ENCODE peak calls at places on chromosomes 11 and 22, in four cellular contexts. H is SK-N-SH, Q is GM23338, F is HCT116. I is an unnamed sample.

GRCh38 chr11:64754919-64755662 is 4.7 kb downstream of the PYGM start:
- DNase-seq in H (no peak), Q (no peak), F (no peak), I (no peak)

GRCh38 chr11:119694334-119694733 is 34.7 kb downstream of the NECTIN1 start:
- DNase-seq in H (no peak), Q (no peak), F (no peak), I (no peak)

GRCh38 chr11:30533445-30533947 is 52.7 kb downstream of the MPPED2 start:
- DNase-seq in H (no peak), Q (no peak), F (no peak), I (no peak)

GRCh38 chr22:22235564-22235963 is 9.0 kb upstream of the VPREB1 start:
- DNase-seq in H (peak; percentile 30), Q (peak; percentile 71), F (no peak), I (peak; percentile 27)

GRCh38 chr11:13110929-13111812 is 102.1 kb downstream of the RASSF10 start:
- DNase-seq in H (peak; percentile 71), Q (no peak), F (no peak), I (peak; percentile 51)

GRCh38 chr11:128392259-128392658 is 195.1 kb downstream of the ETS1 start:
- DNase-seq in H (no peak), Q (no peak), F (no peak), I (no peak)

GRCh38 chr11:114813216-114813615 is 134.9 kb downstream of the NXPE2 start:
- DNase-seq in H (no peak), Q (no peak), F (no peak), I (no peak)

GRCh38 chr22:46942816-46943783 is 180.7 kb downstream of the TBC1D22A start:
- DNase-seq in H (no peak), Q (no peak), F (no peak), I (no peak)

GRCh38 chr11:35856259-35856658 is 87.6 kb upstream of the LDLRAD3 start:
- DNase-seq in H (no peak), Q (no peak), F (no peak), I (no peak)

GRCh38 chr22:39832627-39833074 is 60.9 kb downstream of the ENTHD1 start:
- DNase-seq in H (no peak), Q (no peak), F (no peak), I (no peak)

GRCh38 chr11:61507962-61508824 is at the start of gene LRRC10B:
- DNase-seq in H (peak; percentile 93), Q (peak; percentile 95), F (peak; percentile 52), I (no peak)

GRCh38 chr11:61507012-61507768 is 1.4 kb upstream of the LRRC10B start:
- DNase-seq in H (no peak), Q (no peak), F (no peak), I (no peak)

GRCh38 chr11:61505106-61505505 is 3.4 kb upstream of the LRRC10B start:
- DNase-seq in H (no peak), Q (no peak), F (no peak), I (no peak)

GRCh38 chr11:61503135-61503770 is 5.3 kb upstream of the LRRC10B start:
- DNase-seq in H (no peak), Q (no peak), F (no peak), I (no peak)

DNA sequence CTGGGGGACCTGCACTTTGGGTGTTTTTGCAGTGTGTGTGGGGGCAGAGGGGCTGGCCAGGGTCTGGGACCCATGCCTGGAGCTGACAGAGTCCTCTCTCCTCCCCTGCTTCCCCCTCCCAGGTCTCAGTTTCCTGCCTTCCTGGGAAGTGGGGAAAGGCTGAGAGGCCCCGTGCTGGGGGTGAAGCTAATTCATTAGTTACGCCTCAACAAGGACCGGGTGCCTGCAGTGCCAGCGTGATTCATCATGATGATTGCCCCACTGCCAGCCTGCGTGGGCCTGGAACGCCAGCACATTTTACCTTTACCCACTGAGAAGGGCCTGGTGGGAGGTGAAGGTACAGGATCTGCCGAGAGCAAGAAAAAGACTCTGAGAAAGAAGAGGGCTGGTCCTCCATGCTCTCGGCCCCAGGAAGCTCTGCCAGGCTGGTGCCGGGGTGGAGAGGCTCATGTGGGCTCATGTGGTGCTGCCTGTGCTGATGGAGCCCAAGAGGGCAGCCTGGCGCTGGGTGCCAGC is 2.9 kb upstream of the LRRC10B start:
- DNase-seq in H (no peak), Q (no peak), F (no peak), I (no peak)
- TF ChIP-seq REST in H (no peak), Q (no peak), F (no peak), I (no peak)

GRCh38 chr11:57496109-57496820 is 19.2 kb downstream of the SLC43A1 start:
- DNase-seq in H (no peak), Q (no peak), F (no peak), I (no peak)

GRCh38 chr11:57499413-57499982 is 16.0 kb downstream of the SLC43A1 start:
- DNase-seq in H (peak; percentile 100), Q (peak; percentile 99), F (peak; percentile 61), I (peak; percentile 98)

GRCh38 chr11:57498540-57498939 is 17.0 kb downstream of the SLC43A1 start:
- DNase-seq in H (no peak), Q (no peak), F (no peak), I (no peak)

GRCh38 chr11:57499983-57500461 is 15.5 kb downstream of the SLC43A1 start:
- DNase-seq in H (no peak), Q (no peak), F (no peak), I (no peak)

DNA sequence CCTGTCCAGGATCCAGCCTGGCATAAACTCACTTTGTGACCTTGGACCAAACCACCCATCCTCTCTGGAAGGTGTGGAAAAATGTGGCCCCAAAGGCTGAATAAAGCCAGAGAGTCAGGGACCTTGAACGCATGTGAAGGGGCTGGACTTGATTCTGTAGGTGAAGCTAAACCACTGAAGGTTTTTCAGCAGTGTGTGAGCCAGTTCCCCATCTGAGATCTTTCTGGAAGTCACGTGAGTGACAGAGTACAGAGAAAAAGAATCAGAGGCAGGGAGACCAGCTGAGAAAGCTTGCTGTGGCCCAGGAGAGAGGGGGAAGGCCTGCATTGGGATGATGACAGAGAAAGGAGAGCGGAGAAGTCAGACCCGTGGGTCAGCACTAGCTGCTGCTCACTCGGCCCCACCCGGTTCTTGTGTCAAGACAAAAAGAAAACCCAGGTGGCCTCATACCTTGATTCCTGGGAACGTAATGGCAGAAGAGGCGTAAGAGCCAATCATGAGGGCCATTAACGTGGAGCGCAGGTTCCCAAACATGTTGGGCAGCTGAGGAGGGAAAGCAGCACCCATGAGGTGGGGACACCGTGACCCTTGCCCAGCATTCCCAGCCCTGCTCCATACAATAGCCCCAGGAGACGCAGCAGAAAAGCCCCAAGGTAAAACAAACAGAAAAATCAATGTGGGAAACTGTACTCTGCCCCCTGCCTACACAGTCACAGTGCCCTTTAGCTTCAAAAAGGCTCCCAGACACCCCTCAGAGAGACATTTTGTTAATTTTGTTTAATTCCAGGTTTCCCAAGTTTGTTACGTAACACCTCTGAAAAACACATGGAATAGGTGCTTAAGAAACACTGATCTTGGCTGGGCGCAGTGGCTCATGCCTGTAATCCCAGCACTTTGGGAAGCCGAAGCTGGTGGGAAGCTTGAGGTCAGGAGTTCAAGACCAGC is 17.9 kb downstream of the SLC43A1 start:
- DNase-seq in H (no peak), Q (no peak), F (no peak), I (no peak)
- TF ChIP-seq REST in H (no peak), Q (no peak), F (no peak), I (no peak)

DNA sequence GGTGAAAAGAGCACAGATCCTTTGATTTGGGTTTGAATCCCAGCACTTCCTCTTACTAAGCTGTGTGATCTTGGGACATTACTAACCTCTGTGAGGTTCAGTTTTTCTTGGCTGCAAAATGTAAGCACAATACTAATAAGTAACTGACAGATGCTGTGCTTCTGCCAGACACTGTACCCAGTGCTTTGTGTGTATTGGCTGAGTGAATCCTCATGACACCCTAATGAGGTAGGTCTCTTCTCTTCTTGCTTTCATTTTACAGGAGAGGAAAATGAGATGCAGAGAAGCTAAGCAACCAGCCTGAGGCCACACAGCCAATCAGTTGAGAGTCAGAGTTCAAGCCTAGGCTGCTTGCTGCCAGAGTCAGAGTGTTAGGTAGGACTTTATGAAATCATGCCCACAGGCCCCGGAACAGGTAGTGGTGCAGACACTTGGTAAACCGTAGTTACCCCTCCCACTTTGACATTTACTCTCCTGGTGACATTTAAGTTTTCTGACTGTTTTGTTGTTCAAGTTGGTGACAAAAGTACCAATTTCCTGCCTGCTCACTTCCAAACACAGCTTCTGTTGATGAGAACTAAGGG is 21.2 kb downstream of the PTPRJ start:
- DNase-seq in H (no peak), Q (no peak), F (no peak), I (peak; percentile 84)
- TF ChIP-seq REST in H (no peak), Q (no peak), F (no peak), I (no peak)

GRCh38 chr22:30591588-30592359 is at the start of gene PES1:
- DNase-seq in H (peak; percentile 95), Q (peak; percentile 100), F (peak; percentile 99), I (peak; percentile 98)
- TF ChIP-seq REST in H (no peak), Q (no peak), F (no peak), I (no peak)

GRCh38 chr11:59145534-59145933 is 2.9 kb downstream of the FAM111A start:
- DNase-seq in H (no peak), Q (no peak), F (no peak), I (no peak)
- TF ChIP-seq REST in H (no peak), Q (no peak), F (no peak), I (no peak)

GRCh38 chr22:38309614-38310517 is 7.4 kb downstream of the CSNK1E start:
- DNase-seq in H (no peak), Q (no peak), F (no peak), I (no peak)
- TF ChIP-seq REST in H (no peak), Q (no peak), F (no peak), I (no peak)

DNA sequence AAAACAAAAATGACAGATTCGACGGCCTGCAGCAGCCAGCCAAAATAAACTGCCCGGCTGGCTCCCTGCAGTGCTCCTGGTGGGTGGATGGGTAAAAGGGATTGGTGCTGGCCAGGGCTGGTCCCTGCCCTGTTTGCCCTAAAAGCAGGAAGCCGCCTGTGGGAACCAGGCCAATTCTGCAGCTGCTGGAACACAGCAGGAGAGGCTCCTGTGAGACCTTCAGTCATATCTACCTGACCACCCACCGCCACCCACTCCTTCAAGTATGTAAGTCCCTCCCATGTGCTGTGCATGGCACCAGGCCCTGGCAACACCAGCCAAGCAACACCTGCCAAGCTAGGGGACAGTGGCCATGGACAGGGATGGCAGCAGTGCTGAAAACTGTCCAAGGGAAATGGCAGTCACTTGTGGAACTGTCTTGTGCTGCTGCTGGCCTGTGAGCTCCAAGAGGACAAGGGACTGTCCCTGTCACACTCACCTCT is 48.7 kb upstream of the ARFGAP3 start:
- DNase-seq in H (peak; percentile 15), Q (no peak), F (no peak), I (no peak)
- TF ChIP-seq REST in H (no peak), Q (no peak), F (no peak), I (no peak)

I was measured in A549.